ENCODE peak calls at places on chromosomes 2 and 18, in six cellular contexts. One of them, this sample, is unnamed.

GRCh38 chr2:127154985-127155650 is 48.2 kb upstream of the BIN1 start:
- DNase-seq in activated T-cell treated with anti-CD3 and anti-CD28 coated beads, Interleukin-2, amount 50 U/mL, for 48 hours: no peak
- DNase-seq in T-helper 1 cell: no peak
- DNase-seq in NCI-H510A: no peak
- DNase-seq in globus pallidus: no peak
- DNase-seq in GF-D8: no peak
- DNase-seq in this sample: no peak

GRCh38 chr18:3256693-3257626 is 5.0 kb upstream of the MYL12B start:
- DNase-seq in T-helper 1 cell: no peak
- DNase-seq in globus pallidus: no peak
- DNase-seq in activated T-cell treated with anti-CD3 and anti-CD28 coated beads, Interleukin-2, amount 50 U/mL, for 48 hours: no peak
- DNase-seq in GF-D8: no peak
- DNase-seq in NCI-H510A: no peak
- DNase-seq in this sample: no peak

GRCh38 chr2:174608866-174609214 is 11.2 kb upstream of the WIPF1 start:
- DNase-seq in activated T-cell treated with anti-CD3 and anti-CD28 coated beads, Interleukin-2, amount 50 U/mL, for 48 hours: peak
- DNase-seq in NCI-H510A: no peak
- DNase-seq in globus pallidus: no peak
- DNase-seq in T-helper 1 cell: no peak
- DNase-seq in GF-D8: no peak
- DNase-seq in this sample: no peak

GRCh38 chr2:45697190-45697589 is 45.7 kb downstream of the PRKCE start:
- DNase-seq in activated T-cell treated with anti-CD3 and anti-CD28 coated beads, Interleukin-2, amount 50 U/mL, for 48 hours: no peak
- DNase-seq in GF-D8: no peak
- DNase-seq in globus pallidus: no peak
- DNase-seq in T-helper 1 cell: no peak
- DNase-seq in NCI-H510A: no peak
- DNase-seq in this sample: no peak

GRCh38 chr2:240962371-240963064 is 35.9 kb upstream of the SNED1 start:
- DNase-seq in GF-D8: no peak
- DNase-seq in activated T-cell treated with anti-CD3 and anti-CD28 coated beads, Interleukin-2, amount 50 U/mL, for 48 hours: no peak
- DNase-seq in NCI-H510A: no peak
- DNase-seq in globus pallidus: no peak
- DNase-seq in T-helper 1 cell: no peak
- DNase-seq in this sample: no peak

GRCh38 chr2:160261731-160262130 is 61.7 kb upstream of the ITGB6 start:
- DNase-seq in activated T-cell treated with anti-CD3 and anti-CD28 coated beads, Interleukin-2, amount 50 U/mL, for 48 hours: no peak
- DNase-seq in T-helper 1 cell: no peak
- DNase-seq in NCI-H510A: no peak
- DNase-seq in globus pallidus: no peak
- DNase-seq in GF-D8: no peak
- DNase-seq in this sample: no peak

GRCh38 chr2:126177479-126177878 is 478.5 kb upstream of the GYPC start:
- DNase-seq in activated T-cell treated with anti-CD3 and anti-CD28 coated beads, Interleukin-2, amount 50 U/mL, for 48 hours: no peak
- DNase-seq in T-helper 1 cell: no peak
- DNase-seq in GF-D8: no peak
- DNase-seq in globus pallidus: no peak
- DNase-seq in NCI-H510A: no peak
- DNase-seq in this sample: no peak

GRCh38 chr2:68839260-68839833 is 31.9 kb downstream of the BMP10 start:
- DNase-seq in globus pallidus: no peak
- DNase-seq in GF-D8: no peak
- DNase-seq in T-helper 1 cell: no peak
- DNase-seq in NCI-H510A: no peak
- DNase-seq in activated T-cell treated with anti-CD3 and anti-CD28 coated beads, Interleukin-2, amount 50 U/mL, for 48 hours: peak
- DNase-seq in this sample: no peak

GRCh38 chr2:60759654-60760053 is 3.6 kb downstream of the PAPOLG start:
- DNase-seq in T-helper 1 cell: no peak
- DNase-seq in activated T-cell treated with anti-CD3 and anti-CD28 coated beads, Interleukin-2, amount 50 U/mL, for 48 hours: no peak
- DNase-seq in NCI-H510A: no peak
- DNase-seq in globus pallidus: peak
- DNase-seq in GF-D8: no peak
- DNase-seq in this sample: no peak

GRCh38 chr2:176463527-176463926 is 194.3 kb downstream of the MTX2 start:
- DNase-seq in NCI-H510A: no peak
- DNase-seq in activated T-cell treated with anti-CD3 and anti-CD28 coated beads, Interleukin-2, amount 50 U/mL, for 48 hours: no peak
- DNase-seq in T-helper 1 cell: no peak
- DNase-seq in globus pallidus: no peak
- DNase-seq in GF-D8: no peak
- DNase-seq in this sample: no peak

GRCh38 chr2:224565452-224566035 is 19.6 kb downstream of the CUL3 start:
- DNase-seq in NCI-H510A: no peak
- DNase-seq in globus pallidus: no peak
- DNase-seq in activated T-cell treated with anti-CD3 and anti-CD28 coated beads, Interleukin-2, amount 50 U/mL, for 48 hours: no peak
- DNase-seq in T-helper 1 cell: no peak
- DNase-seq in GF-D8: no peak
- DNase-seq in this sample: no peak

GRCh38 chr2:59567115-59567514 is 986.3 kb downstream of the BCL11A start:
- DNase-seq in GF-D8: no peak
- DNase-seq in NCI-H510A: no peak
- DNase-seq in activated T-cell treated with anti-CD3 and anti-CD28 coated beads, Interleukin-2, amount 50 U/mL, for 48 hours: no peak
- DNase-seq in globus pallidus: no peak
- DNase-seq in T-helper 1 cell: no peak
- DNase-seq in this sample: no peak

GRCh38 chr18:48613589-48613988 is 74.8 kb downstream of the CTIF start:
- DNase-seq in T-helper 1 cell: no peak
- DNase-seq in globus pallidus: peak
- DNase-seq in GF-D8: no peak
- DNase-seq in NCI-H510A: peak
- DNase-seq in activated T-cell treated with anti-CD3 and anti-CD28 coated beads, Interleukin-2, amount 50 U/mL, for 48 hours: no peak
- DNase-seq in this sample: no peak

GRCh38 chr2:168224346-168224745 is 23.0 kb downstream of the STK39 start:
- DNase-seq in globus pallidus: no peak
- DNase-seq in T-helper 1 cell: no peak
- DNase-seq in NCI-H510A: no peak
- DNase-seq in GF-D8: no peak
- DNase-seq in activated T-cell treated with anti-CD3 and anti-CD28 coated beads, Interleukin-2, amount 50 U/mL, for 48 hours: no peak
- DNase-seq in this sample: no peak

GRCh38 chr18:13283746-13284145 is 65.2 kb downstream of the LDLRAD4 start:
- DNase-seq in activated T-cell treated with anti-CD3 and anti-CD28 coated beads, Interleukin-2, amount 50 U/mL, for 48 hours: no peak
- DNase-seq in GF-D8: no peak
- DNase-seq in T-helper 1 cell: no peak
- DNase-seq in globus pallidus: no peak
- DNase-seq in NCI-H510A: no peak
- DNase-seq in this sample: no peak

GRCh38 chr2:234950435-234950729 is 1.4 kb upstream of the SH3BP4 start:
- DNase-seq in globus pallidus: no peak
- DNase-seq in T-helper 1 cell: no peak
- DNase-seq in NCI-H510A: no peak
- DNase-seq in activated T-cell treated with anti-CD3 and anti-CD28 coated beads, Interleukin-2, amount 50 U/mL, for 48 hours: no peak
- DNase-seq in GF-D8: no peak
- DNase-seq in this sample: no peak

GRCh38 chr2:2333076-2333475 is 2.0 kb upstream of the MYT1L start:
- DNase-seq in globus pallidus: no peak
- DNase-seq in activated T-cell treated with anti-CD3 and anti-CD28 coated beads, Interleukin-2, amount 50 U/mL, for 48 hours: no peak
- DNase-seq in GF-D8: no peak
- DNase-seq in T-helper 1 cell: no peak
- DNase-seq in NCI-H510A: peak
- DNase-seq in this sample: no peak

GRCh38 chr2:17901246-17901645 is 22.8 kb downstream of the KCNS3 start:
- DNase-seq in T-helper 1 cell: no peak
- DNase-seq in globus pallidus: no peak
- DNase-seq in NCI-H510A: peak
- DNase-seq in GF-D8: no peak
- DNase-seq in activated T-cell treated with anti-CD3 and anti-CD28 coated beads, Interleukin-2, amount 50 U/mL, for 48 hours: no peak
- DNase-seq in this sample: peak

GRCh38 chr2:103132536-103133217 is 370.8 kb downstream of the TMEM182 start:
- DNase-seq in GF-D8: no peak
- DNase-seq in NCI-H510A: no peak
- DNase-seq in T-helper 1 cell: no peak
- DNase-seq in activated T-cell treated with anti-CD3 and anti-CD28 coated beads, Interleukin-2, amount 50 U/mL, for 48 hours: no peak
- DNase-seq in globus pallidus: no peak
- DNase-seq in this sample: no peak